ENCODE peak calls at places on chromosomes 11 and 22, in seven cellular contexts. A is cardiac fibroblast, F is RWPE1, N is neural crest cell, H is H9, J is cardiac muscle cell, C is glutamatergic neuron. P is an unnamed sample.

GRCh38 chr22:42648368-42649260 is 578 bp downstream of the CYB5R3 start:
- DNase-seq in A (peak; percentile 49), F (peak; percentile 58), N (no peak), H (no peak), J (peak; percentile 45), C (no peak), P (peak; percentile 47)

GRCh38 chr22:37519268-37520195 is at the start of gene CARD10:
- DNase-seq in A (peak; percentile 42), F (no peak), N (no peak), H (no peak), J (peak; percentile 44), C (no peak), P (no peak)

GRCh38 chr22:27795053-27795452 is 6.5 kb downstream of the MN1 start:
- DNase-seq in A (no peak), F (no peak), N (peak; percentile 42), H (peak; percentile 68), J (no peak), C (peak; percentile 62), P (no peak)

GRCh38 chr11:76626921-76627391 is 43.6 kb downstream of the LRRC32 start:
- DNase-seq in A (peak; percentile 46), F (no peak), N (no peak), H (no peak), J (peak; percentile 63), C (no peak), P (no peak)

GRCh38 chr11:2944530-2944929 is 15.3 kb upstream of the PHLDA2 start:
- DNase-seq in A (no peak), F (no peak), N (no peak), H (no peak), J (no peak), C (no peak), P (no peak)

GRCh38 chr22:37931893-37932389 is 21.5 kb downstream of the C22orf23 start:
- DNase-seq in A (no peak), F (no peak), N (no peak), H (no peak), J (no peak), C (no peak), P (no peak)

GRCh38 chr22:34356481-34356880 is 436.2 kb upstream of the LARGE1 start:
- DNase-seq in A (no peak), F (no peak), N (no peak), H (no peak), J (no peak), C (no peak), P (no peak)

GRCh38 chr11:8566613-8567210 is 27.3 kb downstream of the STK33 start:
- DNase-seq in A (peak; percentile 64), F (peak; percentile 35), N (no peak), H (no peak), J (peak; percentile 62), C (no peak), P (no peak)

GRCh38 chr11:67640758-67641113 is 1.2 kb upstream of the TBX10 start:
- DNase-seq in A (no peak), F (no peak), N (no peak), H (no peak), J (no peak), C (no peak), P (no peak)

GRCh38 chr11:79081441-79082124 is 359.2 kb downstream of the TENM4 start:
- DNase-seq in A (peak; percentile 22), F (no peak), N (no peak), H (no peak), J (no peak), C (no peak), P (no peak)

GRCh38 chr22:31556627-31557203 is 60.4 kb downstream of the SFI1 start:
- DNase-seq in A (peak; percentile 67), F (peak; percentile 13), N (peak; percentile 11), H (no peak), J (peak; percentile 64), C (no peak), P (no peak)

GRCh38 chr11:28858076-28858475 is 749.9 kb downstream of the METTL15 start:
- DNase-seq in A (peak; percentile 22), F (no peak), N (no peak), H (no peak), J (no peak), C (no peak), P (no peak)

GRCh38 chr11:35318977-35319925 is 100.1 kb downstream of the SLC1A2 start:
- DNase-seq in A (no peak), F (no peak), N (no peak), H (no peak), J (no peak), C (no peak), P (no peak)

GRCh38 chr22:33382427-33382826 is 324.2 kb upstream of the SYN3 start:
- DNase-seq in A (no peak), F (no peak), N (no peak), H (no peak), J (no peak), C (no peak), P (no peak)

GRCh38 chr11:94623120-94623735 is 56.1 kb downstream of the PIWIL4 start:
- DNase-seq in A (peak; percentile 89), F (peak; percentile 83), N (peak; percentile 59), H (peak; percentile 84), J (peak; percentile 87), C (peak; percentile 61), P (peak; percentile 29)

GRCh38 chr11:62512961-62513360 is 33.6 kb downstream of the AHNAK start:
- DNase-seq in A (no peak), F (no peak), N (no peak), H (no peak), J (no peak), C (no peak), P (no peak)

GRCh38 chr11:73185680-73186293 is 32.3 kb upstream of the P2RY2 start:
- DNase-seq in A (peak; percentile 62), F (peak; percentile 79), N (no peak), H (no peak), J (peak; percentile 38), C (no peak), P (no peak)

GRCh38 chr11:134632347-134633119 is 220.5 kb upstream of the B3GAT1 start:
- DNase-seq in A (no peak), F (no peak), N (no peak), H (no peak), J (no peak), C (no peak), P (no peak)

GRCh38 chr11:1157645-1158591 is at the start of gene MUC5AC:
- DNase-seq in A (no peak), F (no peak), N (no peak), H (peak; percentile 25), J (no peak), C (no peak), P (no peak)

GRCh38 chr22:41699264-41700104 is at the start of gene MEI1:
- DNase-seq in A (peak; percentile 78), F (peak; percentile 75), N (no peak), H (peak; percentile 85), J (peak; percentile 83), C (peak; percentile 56), P (no peak)

GRCh38 chr11:124194696-124195418 is 11.7 kb downstream of the OR10D3 start:
- DNase-seq in A (peak; percentile 81), F (peak; percentile 38), N (peak; percentile 53), H (peak; percentile 57), J (peak; percentile 82), C (peak; percentile 41), P (no peak)

GRCh38 chr11:18054511-18055103 is 8.5 kb upstream of the TPH1 start:
- DNase-seq in A (no peak), F (no peak), N (no peak), H (no peak), J (no peak), C (no peak), P (no peak)

GRCh38 chr11:66242085-66242765 is 26.2 kb upstream of the RAB1B start:
- DNase-seq in A (no peak), F (no peak), N (no peak), H (no peak), J (no peak), C (no peak), P (no peak)

GRCh38 chr22:17218341-17218740 is 894 bp downstream of the ADA2 start:
- DNase-seq in A (no peak), F (no peak), N (no peak), H (no peak), J (no peak), C (no peak), P (no peak)
- TF ChIP-seq CTCF in A (no peak), F (no peak), N (no peak), H (no peak), J (no peak), C (no peak), P (no peak)

DNA sequence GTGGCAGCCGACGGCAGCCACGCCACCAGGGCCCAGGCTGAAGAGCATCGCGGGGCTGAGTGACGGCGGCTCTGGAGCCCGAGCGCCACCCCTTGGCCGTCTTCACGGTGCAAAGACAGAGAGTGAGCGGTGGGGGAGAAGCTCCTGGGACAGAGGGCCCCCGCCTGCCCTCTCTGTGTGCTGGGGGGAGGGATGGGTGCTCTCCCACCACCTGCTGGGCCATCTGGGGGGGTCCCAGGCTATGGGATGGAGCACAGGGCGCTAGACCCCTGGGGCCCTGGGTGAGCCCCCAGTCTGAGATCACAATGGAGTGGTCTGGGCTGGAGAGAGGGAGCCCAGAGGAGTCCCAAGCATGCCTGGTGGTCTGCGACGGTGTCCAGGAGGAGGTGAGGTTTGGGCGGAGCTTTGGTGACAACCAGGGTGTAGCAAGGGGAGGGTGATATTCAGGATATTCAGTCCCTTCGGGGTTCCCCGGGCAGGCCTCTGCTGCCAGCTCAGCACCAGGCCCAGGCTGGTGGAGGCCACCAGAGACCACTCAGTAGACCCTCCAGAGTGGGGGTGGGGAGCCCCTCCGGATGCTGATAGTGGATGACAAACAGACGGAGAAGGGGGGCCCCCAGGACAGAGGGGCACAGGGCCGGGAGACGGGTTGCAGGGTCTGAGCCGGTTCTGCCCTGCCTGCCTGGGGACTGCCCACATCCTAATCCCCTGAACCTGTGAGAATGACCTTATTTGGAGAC is 78.1 kb upstream of the PRR5 start:
- DNase-seq in A (peak; percentile 60), F (peak; percentile 16), N (peak; percentile 38), H (peak; percentile 50), J (peak; percentile 61), C (peak; percentile 74), P (no peak)
- TF ChIP-seq CTCF in A (peak; percentile 73), F (peak; percentile 74), N (peak; percentile 64), H (peak; percentile 73), J (peak; percentile 57), C (peak; percentile 31), P (peak; percentile 50)

DNA sequence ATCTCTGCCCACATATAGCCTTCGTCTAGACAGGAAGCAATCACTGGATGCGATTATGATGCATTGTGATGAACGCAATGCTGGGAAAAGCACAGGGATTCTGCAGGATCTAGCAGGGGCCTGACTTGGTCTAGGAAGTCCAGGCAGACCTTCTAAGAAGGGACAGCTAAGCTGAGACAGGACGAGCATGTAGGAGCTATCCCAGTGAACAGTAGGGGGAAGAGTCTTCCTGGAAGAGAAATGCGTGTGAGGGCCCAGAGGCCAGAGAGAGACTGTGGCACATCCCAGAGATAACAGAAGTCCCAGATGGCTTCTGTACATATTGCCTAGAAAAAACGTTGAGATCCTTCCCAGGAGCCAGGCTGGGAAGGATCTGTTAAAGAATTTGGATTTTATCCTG is 24.5 kb downstream of the RCN1 start:
- DNase-seq in A (no peak), F (no peak), N (no peak), H (no peak), J (no peak), C (no peak), P (no peak)
- TF ChIP-seq CTCF in A (no peak), F (no peak), N (no peak), H (no peak), J (peak; percentile 19), C (no peak), P (peak; percentile 5)

DNA sequence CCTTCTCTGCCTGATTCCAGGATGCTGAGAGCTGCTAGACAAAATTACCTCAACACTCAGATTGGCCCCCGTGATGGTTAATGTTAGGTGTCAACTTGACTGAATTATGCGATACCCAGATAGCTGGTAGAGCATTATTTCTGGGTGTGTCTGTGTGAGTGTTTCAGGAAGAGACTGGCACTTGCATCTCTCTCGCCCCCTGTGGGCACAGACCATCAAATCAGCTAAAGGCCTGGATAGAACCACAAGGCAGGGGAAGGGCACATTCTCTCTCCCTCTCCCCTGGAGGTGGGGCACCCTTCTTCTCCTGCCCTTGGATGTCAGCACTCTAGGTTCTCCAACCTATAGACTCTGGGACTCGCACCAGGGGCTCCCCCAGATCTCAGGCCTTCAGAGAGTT is 79.7 kb downstream of the KIRREL3 start:
- DNase-seq in A (no peak), F (no peak), N (no peak), H (peak; percentile 28), J (no peak), C (no peak), P (no peak)
- TF ChIP-seq CTCF in A (no peak), F (no peak), N (no peak), H (peak; percentile 51), J (no peak), C (no peak), P (no peak)